ENCODE peak calls at places on chromosomes 2 and 18, in four cellular contexts. M is IMR-90, H is K562, T is GM12878. G is an unnamed sample.

GRCh38 chr18:76529433-76529811 is 34.4 kb upstream of the ZNF516 start:
- DNase-seq in M (no peak), H (no peak), T (no peak), G (no peak)

GRCh38 chr2:219460424-219460926 is 25.8 kb downstream of the SPEG start:
- DNase-seq in M (peak; percentile 85), H (peak; percentile 56), T (no peak), G (no peak)

GRCh38 chr18:24014986-24015896 is 687 bp downstream of the TTC39C start:
- DNase-seq in M (peak; percentile 76), H (no peak), T (no peak), G (peak; percentile 16)

GRCh38 chr2:104804148-104804890 is 49.6 kb upstream of the POU3F3 start:
- DNase-seq in M (no peak), H (no peak), T (no peak), G (no peak)

GRCh38 chr2:39154944-39155343 is 34.1 kb upstream of the SOS1 start:
- DNase-seq in M (no peak), H (no peak), T (no peak), G (no peak)

GRCh38 chr2:8118940-8119781 is 562.7 kb upstream of the ID2 start:
- DNase-seq in M (no peak), H (no peak), T (no peak), G (no peak)

GRCh38 chr2:9112079-9112721 is 94.4 kb upstream of the ASAP2 start:
- DNase-seq in M (peak; percentile 96), H (peak; percentile 69), T (no peak), G (peak; percentile 54)

GRCh38 chr2:88500691-88501090 is 48.2 kb upstream of the FOXI3 start:
- DNase-seq in M (no peak), H (no peak), T (no peak), G (no peak)

GRCh38 chr2:218039171-218039570 is 29.9 kb upstream of the RUFY4 start:
- DNase-seq in M (peak; percentile 29), H (no peak), T (no peak), G (no peak)

GRCh38 chr2:192151848-192152247 is 42.9 kb downstream of the TMEFF2 start:
- DNase-seq in M (peak; percentile 74), H (no peak), T (no peak), G (no peak)

GRCh38 chr2:136057802-136058140 is 60.2 kb downstream of the CXCR4 start:
- DNase-seq in M (no peak), H (no peak), T (no peak), G (no peak)

GRCh38 chr18:69469444-69469919 is 68.8 kb downstream of the DOK6 start:
- DNase-seq in M (no peak), H (peak; percentile 24), T (no peak), G (peak; percentile 21)

GRCh38 chr2:129751409-129751808 is 228.1 kb upstream of the RAB6C start:
- DNase-seq in M (no peak), H (no peak), T (no peak), G (no peak)

GRCh38 chr2:86189782-86190416 is 5.4 kb downstream of the IMMT start:
- DNase-seq in M (no peak), H (peak; percentile 23), T (no peak), G (no peak)

GRCh38 chr2:74583504-74583903 is 29.0 kb downstream of the DOK1 start:
- DNase-seq in M (peak; percentile 58), H (no peak), T (no peak), G (no peak)

GRCh38 chr2:73033142-73033765 is 38.3 kb downstream of the SFXN5 start:
- DNase-seq in M (no peak), H (no peak), T (no peak), G (no peak)

GRCh38 chr18:21851327-21851961 is 110.9 kb downstream of the MIB1 start:
- DNase-seq in M (peak; percentile 11), H (no peak), T (no peak), G (peak; percentile 13)

GRCh38 chr18:74803769-74804168 is 206.1 kb downstream of the ZNF407 start:
- DNase-seq in M (no peak), H (no peak), T (no peak), G (no peak)

GRCh38 chr2:178478102-178478441 is 328 bp downstream of the FKBP7 start:
- DNase-seq in M (peak; percentile 31), H (peak; percentile 52), T (no peak), G (no peak)

GRCh38 chr2:178280261-178280852 is 86.0 kb downstream of the OSBPL6 start:
- DNase-seq in M (peak; percentile 59), H (peak; percentile 73), T (no peak), G (peak; percentile 30)

GRCh38 chr2:54065411-54065810 is 50.0 kb upstream of the ACYP2 start:
- DNase-seq in M (peak; percentile 98), H (no peak), T (no peak), G (no peak)

GRCh38 chr18:79520473-79521390 is 125.0 kb downstream of the NFATC1 start:
- DNase-seq in M (no peak), H (no peak), T (no peak), G (no peak)

GRCh38 chr2:109270758-109271305 is 141.8 kb downstream of the SH3RF3 start:
- DNase-seq in M (no peak), H (no peak), T (no peak), G (no peak)

GRCh38 chr2:109333414-109334194 is 204.6 kb downstream of the SH3RF3 start:
- DNase-seq in M (peak; percentile 47), H (no peak), T (no peak), G (peak; percentile 9)

GRCh38 chr2:147294825-147295392 is 549.9 kb upstream of the ACVR2A start:
- DNase-seq in M (no peak), H (no peak), T (no peak), G (no peak)

GRCh38 chr2:52976132-52976949 is 791.3 kb upstream of the CHAC2 start:
- DNase-seq in M (peak; percentile 37), H (no peak), T (no peak), G (peak; percentile 44)

GRCh38 chr2:48448274-48449061 is 81.5 kb upstream of the STON1 start:
- DNase-seq in M (peak; percentile 71), H (no peak), T (peak; percentile 53), G (no peak)

GRCh38 chr2:165646321-165646801 is 147.7 kb downstream of the GALNT3 start:
- DNase-seq in M (no peak), H (no peak), T (no peak), G (no peak)

GRCh38 chr2:177906041-177906718 is 166.4 kb downstream of the PDE11A start:
- DNase-seq in M (peak; percentile 47), H (peak; percentile 73), T (peak; percentile 21), G (peak; percentile 75)

GRCh38 chr2:152537252-152537651 is 180.0 kb downstream of the PRPF40A start:
- DNase-seq in M (peak; percentile 29), H (no peak), T (no peak), G (no peak)

GRCh38 chr2:20205915-20206524 is 18.9 kb downstream of the SDC1 start:
- DNase-seq in M (no peak), H (no peak), T (no peak), G (no peak)

GRCh38 chr18:35183846-35184245 is 57.0 kb upstream of the ZNF397 start:
- DNase-seq in M (no peak), H (no peak), T (no peak), G (no peak)

GRCh38 chr2:158395166-158395565 is 61.4 kb downstream of the CCDC148 start:
- DNase-seq in M (no peak), H (no peak), T (no peak), G (no peak)
- TF ChIP-seq ELK1 in M (no peak), H (no peak), T (no peak), G (no peak)

GRCh38 chr2:26246818-26247217 is 2.1 kb downstream of the HADHB start:
- DNase-seq in M (peak; percentile 67), H (peak; percentile 33), T (peak; percentile 21), G (no peak)

GRCh38 chr2:26249625-26250024 is 4.9 kb downstream of the HADHB start:
- DNase-seq in M (no peak), H (no peak), T (no peak), G (no peak)

GRCh38 chr2:26255735-26256384 is 11.1 kb downstream of the HADHB start:
- DNase-seq in M (no peak), H (no peak), T (no peak), G (no peak)

DNA sequence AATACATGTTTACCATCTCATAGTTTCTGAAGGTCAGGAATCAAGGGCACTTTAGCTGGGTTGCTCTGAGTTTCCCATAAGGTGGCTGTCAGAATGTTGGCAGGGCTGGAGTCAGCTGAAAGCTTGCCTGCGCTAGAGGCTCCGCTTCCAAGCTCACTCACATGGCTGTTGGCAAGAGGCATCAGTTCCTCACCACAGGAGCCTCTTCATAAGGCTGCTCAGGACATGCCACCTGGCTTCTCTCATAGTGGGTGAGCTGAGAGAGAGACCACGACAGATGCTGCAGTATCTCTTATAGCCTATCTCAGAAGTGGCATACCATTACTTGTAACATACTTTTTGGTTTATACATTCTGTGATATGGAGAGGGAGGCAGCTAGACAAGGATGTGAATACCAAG is 7.2 kb downstream of the HADHB start:
- DNase-seq in M (peak; percentile 31), H (no peak), T (no peak), G (no peak)
- TF ChIP-seq ELK1 in M (no peak), H (no peak), T (no peak), G (no peak)

GRCh38 chr2:55134316-55134706 is 84.1 kb upstream of the RTN4 start:
- DNase-seq in M (no peak), H (no peak), T (no peak), G (no peak)
- TF ChIP-seq ELK1 in M (no peak), H (no peak), T (no peak), G (no peak)

GRCh38 chr2:159202568-159203071 is 83.9 kb downstream of the WDSUB1 start:
- DNase-seq in M (peak; percentile 100), H (no peak), T (no peak), G (peak; percentile 24)
- TF ChIP-seq ELK1 in M (no peak), H (no peak), T (no peak), G (no peak)

GRCh38 chr18:26208901-26209445 is 17.3 kb upstream of the TAF4B start:
- DNase-seq in M (no peak), H (no peak), T (no peak), G (no peak)

GRCh38 chr18:26206488-26206887 is 19.8 kb upstream of the TAF4B start:
- DNase-seq in M (no peak), H (no peak), T (no peak), G (no peak)

GRCh38 chr18:26207937-26208336 is 18.3 kb upstream of the TAF4B start:
- DNase-seq in M (no peak), H (no peak), T (no peak), G (no peak)

GRCh38 chr18:26205318-26205717 is 20.9 kb upstream of the TAF4B start:
- DNase-seq in M (no peak), H (no peak), T (no peak), G (no peak)

DNA sequence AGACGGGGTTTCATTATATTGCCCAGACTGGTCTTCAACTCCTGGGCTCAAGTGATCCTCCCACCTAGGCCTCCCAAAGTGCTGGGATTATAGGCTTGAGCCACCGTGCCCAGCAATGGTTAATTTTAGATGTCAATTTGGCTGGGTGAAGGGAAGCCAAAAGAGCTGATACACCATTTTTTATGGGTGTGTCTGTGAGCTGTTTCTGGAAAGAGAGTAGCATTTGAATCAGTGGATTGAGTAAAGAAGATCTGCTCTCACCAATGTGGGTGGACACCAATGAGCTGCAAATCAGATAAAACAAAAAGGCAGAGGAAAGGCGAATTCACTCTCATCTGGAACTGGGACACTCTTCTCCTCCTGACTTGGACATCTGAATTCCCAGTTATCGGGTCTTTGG is 16.1 kb upstream of the TAF4B start:
- DNase-seq in M (no peak), H (no peak), T (no peak), G (no peak)
- TF ChIP-seq ELK1 in M (no peak), H (no peak), T (no peak), G (no peak)